ENCODE peak calls at places on chromosomes 1 and 21, in eight cellular contexts. One of them, this sample, is unnamed.

GRCh38 chr1:221834698-221835538 is 93.0 kb upstream of the DUSP10 start:
- DNase-seq in G401: no peak
- DNase-seq in stimulated activated CD4-positive, alpha-beta T cell treated with anti-CD3 and anti-CD28 coated beads, TNF-alpha, amount 100 ng/mL, for 48 hours: no peak
- DNase-seq in progenitor cell of endocrine pancreas: no peak
- DNase-seq in ACHN: no peak
- DNase-seq in adrenal gland: no peak
- DNase-seq in dermis microvascular lymphatic vessel endothelial cell: no peak
- DNase-seq in activated naive CD4-positive, alpha-beta T cell treated with Interleukin-2 at 50 U/mL for 16 hours: no peak
- DNase-seq in this sample: no peak

GRCh38 chr1:204207136-204207616 is 6.6 kb downstream of the GOLT1A start:
- DNase-seq in G401: peak
- DNase-seq in stimulated activated CD4-positive, alpha-beta T cell treated with anti-CD3 and anti-CD28 coated beads, TNF-alpha, amount 100 ng/mL, for 48 hours: peak
- DNase-seq in progenitor cell of endocrine pancreas: peak
- DNase-seq in ACHN: peak
- DNase-seq in adrenal gland: peak
- DNase-seq in dermis microvascular lymphatic vessel endothelial cell: peak
- DNase-seq in activated naive CD4-positive, alpha-beta T cell treated with Interleukin-2 at 50 U/mL for 16 hours: peak
- DNase-seq in this sample: peak

GRCh38 chr1:184509105-184509504 is 122.3 kb downstream of the C1orf21 start:
- DNase-seq in G401: no peak
- DNase-seq in stimulated activated CD4-positive, alpha-beta T cell treated with anti-CD3 and anti-CD28 coated beads, TNF-alpha, amount 100 ng/mL, for 48 hours: no peak
- DNase-seq in progenitor cell of endocrine pancreas: no peak
- DNase-seq in ACHN: no peak
- DNase-seq in adrenal gland: no peak
- DNase-seq in dermis microvascular lymphatic vessel endothelial cell: no peak
- DNase-seq in activated naive CD4-positive, alpha-beta T cell treated with Interleukin-2 at 50 U/mL for 16 hours: no peak
- DNase-seq in this sample: no peak

GRCh38 chr1:215749423-215749822 is 182.3 kb downstream of the KCTD3 start:
- DNase-seq in G401: no peak
- DNase-seq in stimulated activated CD4-positive, alpha-beta T cell treated with anti-CD3 and anti-CD28 coated beads, TNF-alpha, amount 100 ng/mL, for 48 hours: no peak
- DNase-seq in progenitor cell of endocrine pancreas: no peak
- DNase-seq in ACHN: peak
- DNase-seq in adrenal gland: no peak
- DNase-seq in dermis microvascular lymphatic vessel endothelial cell: no peak
- DNase-seq in activated naive CD4-positive, alpha-beta T cell treated with Interleukin-2 at 50 U/mL for 16 hours: no peak
- DNase-seq in this sample: no peak

GRCh38 chr1:187928288-187928687 is 1099.5 kb downstream of the PLA2G4A start:
- DNase-seq in G401: peak
- DNase-seq in stimulated activated CD4-positive, alpha-beta T cell treated with anti-CD3 and anti-CD28 coated beads, TNF-alpha, amount 100 ng/mL, for 48 hours: no peak
- DNase-seq in progenitor cell of endocrine pancreas: no peak
- DNase-seq in ACHN: peak
- DNase-seq in adrenal gland: no peak
- DNase-seq in dermis microvascular lymphatic vessel endothelial cell: peak
- DNase-seq in activated naive CD4-positive, alpha-beta T cell treated with Interleukin-2 at 50 U/mL for 16 hours: no peak
- DNase-seq in this sample: peak

GRCh38 chr1:202590119-202590518 is 120.1 kb downstream of the SYT2 start:
- DNase-seq in G401: no peak
- DNase-seq in stimulated activated CD4-positive, alpha-beta T cell treated with anti-CD3 and anti-CD28 coated beads, TNF-alpha, amount 100 ng/mL, for 48 hours: no peak
- DNase-seq in progenitor cell of endocrine pancreas: no peak
- DNase-seq in ACHN: no peak
- DNase-seq in adrenal gland: no peak
- DNase-seq in dermis microvascular lymphatic vessel endothelial cell: no peak
- DNase-seq in activated naive CD4-positive, alpha-beta T cell treated with Interleukin-2 at 50 U/mL for 16 hours: no peak
- DNase-seq in this sample: no peak

GRCh38 chr1:212944209-212944901 is 6.0 kb upstream of the VASH2 start:
- DNase-seq in G401: no peak
- DNase-seq in stimulated activated CD4-positive, alpha-beta T cell treated with anti-CD3 and anti-CD28 coated beads, TNF-alpha, amount 100 ng/mL, for 48 hours: no peak
- DNase-seq in progenitor cell of endocrine pancreas: no peak
- DNase-seq in ACHN: no peak
- DNase-seq in adrenal gland: no peak
- DNase-seq in dermis microvascular lymphatic vessel endothelial cell: no peak
- DNase-seq in activated naive CD4-positive, alpha-beta T cell treated with Interleukin-2 at 50 U/mL for 16 hours: no peak
- DNase-seq in this sample: no peak

GRCh38 chr21:34073749-34074282 is 438 bp downstream of the MRPS6 start:
- DNase-seq in G401: peak
- DNase-seq in stimulated activated CD4-positive, alpha-beta T cell treated with anti-CD3 and anti-CD28 coated beads, TNF-alpha, amount 100 ng/mL, for 48 hours: no peak
- DNase-seq in progenitor cell of endocrine pancreas: peak
- DNase-seq in ACHN: peak
- DNase-seq in adrenal gland: peak
- DNase-seq in dermis microvascular lymphatic vessel endothelial cell: peak
- DNase-seq in activated naive CD4-positive, alpha-beta T cell treated with Interleukin-2 at 50 U/mL for 16 hours: peak
- DNase-seq in this sample: peak

GRCh38 chr1:211331011-211331709 is 4.5 kb downstream of the TRAF5 start:
- DNase-seq in G401: no peak
- DNase-seq in stimulated activated CD4-positive, alpha-beta T cell treated with anti-CD3 and anti-CD28 coated beads, TNF-alpha, amount 100 ng/mL, for 48 hours: no peak
- DNase-seq in progenitor cell of endocrine pancreas: no peak
- DNase-seq in ACHN: no peak
- DNase-seq in adrenal gland: no peak
- DNase-seq in dermis microvascular lymphatic vessel endothelial cell: no peak
- DNase-seq in activated naive CD4-positive, alpha-beta T cell treated with Interleukin-2 at 50 U/mL for 16 hours: no peak
- DNase-seq in this sample: no peak

GRCh38 chr1:113793878-113794834 is 18.1 kb downstream of the RSBN1 start:
- DNase-seq in G401: no peak
- DNase-seq in stimulated activated CD4-positive, alpha-beta T cell treated with anti-CD3 and anti-CD28 coated beads, TNF-alpha, amount 100 ng/mL, for 48 hours: no peak
- DNase-seq in progenitor cell of endocrine pancreas: no peak
- DNase-seq in ACHN: peak
- DNase-seq in adrenal gland: no peak
- DNase-seq in dermis microvascular lymphatic vessel endothelial cell: no peak
- DNase-seq in activated naive CD4-positive, alpha-beta T cell treated with Interleukin-2 at 50 U/mL for 16 hours: no peak
- DNase-seq in this sample: peak

GRCh38 chr1:213693864-213694263 is 293.9 kb upstream of the PROX1 start:
- DNase-seq in G401: no peak
- DNase-seq in stimulated activated CD4-positive, alpha-beta T cell treated with anti-CD3 and anti-CD28 coated beads, TNF-alpha, amount 100 ng/mL, for 48 hours: no peak
- DNase-seq in progenitor cell of endocrine pancreas: no peak
- DNase-seq in ACHN: no peak
- DNase-seq in adrenal gland: no peak
- DNase-seq in dermis microvascular lymphatic vessel endothelial cell: no peak
- DNase-seq in activated naive CD4-positive, alpha-beta T cell treated with Interleukin-2 at 50 U/mL for 16 hours: no peak
- DNase-seq in this sample: no peak

GRCh38 chr1:22778408-22778807 is 67.8 kb downstream of the EPHB2 start:
- DNase-seq in G401: no peak
- DNase-seq in stimulated activated CD4-positive, alpha-beta T cell treated with anti-CD3 and anti-CD28 coated beads, TNF-alpha, amount 100 ng/mL, for 48 hours: no peak
- DNase-seq in progenitor cell of endocrine pancreas: no peak
- DNase-seq in ACHN: no peak
- DNase-seq in adrenal gland: no peak
- DNase-seq in dermis microvascular lymphatic vessel endothelial cell: no peak
- DNase-seq in activated naive CD4-positive, alpha-beta T cell treated with Interleukin-2 at 50 U/mL for 16 hours: no peak
- DNase-seq in this sample: no peak

GRCh38 chr1:216641669-216642460 is 81.4 kb downstream of the ESRRG start:
- DNase-seq in G401: no peak
- DNase-seq in stimulated activated CD4-positive, alpha-beta T cell treated with anti-CD3 and anti-CD28 coated beads, TNF-alpha, amount 100 ng/mL, for 48 hours: no peak
- DNase-seq in progenitor cell of endocrine pancreas: no peak
- DNase-seq in ACHN: no peak
- DNase-seq in adrenal gland: no peak
- DNase-seq in dermis microvascular lymphatic vessel endothelial cell: no peak
- DNase-seq in activated naive CD4-positive, alpha-beta T cell treated with Interleukin-2 at 50 U/mL for 16 hours: no peak
- DNase-seq in this sample: no peak

GRCh38 chr1:33001282-33001681 is 35.4 kb downstream of the AK2 start:
- DNase-seq in G401: no peak
- DNase-seq in stimulated activated CD4-positive, alpha-beta T cell treated with anti-CD3 and anti-CD28 coated beads, TNF-alpha, amount 100 ng/mL, for 48 hours: no peak
- DNase-seq in progenitor cell of endocrine pancreas: no peak
- DNase-seq in ACHN: no peak
- DNase-seq in adrenal gland: no peak
- DNase-seq in dermis microvascular lymphatic vessel endothelial cell: no peak
- DNase-seq in activated naive CD4-positive, alpha-beta T cell treated with Interleukin-2 at 50 U/mL for 16 hours: no peak
- DNase-seq in this sample: no peak

GRCh38 chr21:27513016-27513415 is 546.1 kb upstream of the ADAMTS5 start:
- DNase-seq in G401: no peak
- DNase-seq in stimulated activated CD4-positive, alpha-beta T cell treated with anti-CD3 and anti-CD28 coated beads, TNF-alpha, amount 100 ng/mL, for 48 hours: no peak
- DNase-seq in progenitor cell of endocrine pancreas: no peak
- DNase-seq in ACHN: no peak
- DNase-seq in adrenal gland: no peak
- DNase-seq in dermis microvascular lymphatic vessel endothelial cell: no peak
- DNase-seq in activated naive CD4-positive, alpha-beta T cell treated with Interleukin-2 at 50 U/mL for 16 hours: no peak
- DNase-seq in this sample: no peak

GRCh38 chr21:31612889-31613785 is 46.4 kb upstream of the SOD1 start:
- DNase-seq in G401: no peak
- DNase-seq in stimulated activated CD4-positive, alpha-beta T cell treated with anti-CD3 and anti-CD28 coated beads, TNF-alpha, amount 100 ng/mL, for 48 hours: no peak
- DNase-seq in progenitor cell of endocrine pancreas: no peak
- DNase-seq in ACHN: peak
- DNase-seq in adrenal gland: no peak
- DNase-seq in dermis microvascular lymphatic vessel endothelial cell: no peak
- DNase-seq in activated naive CD4-positive, alpha-beta T cell treated with Interleukin-2 at 50 U/mL for 16 hours: no peak
- DNase-seq in this sample: no peak

GRCh38 chr1:243348331-243348730 is 92.5 kb downstream of the SDCCAG8 start:
- DNase-seq in G401: no peak
- DNase-seq in stimulated activated CD4-positive, alpha-beta T cell treated with anti-CD3 and anti-CD28 coated beads, TNF-alpha, amount 100 ng/mL, for 48 hours: no peak
- DNase-seq in progenitor cell of endocrine pancreas: no peak
- DNase-seq in ACHN: no peak
- DNase-seq in adrenal gland: no peak
- DNase-seq in dermis microvascular lymphatic vessel endothelial cell: no peak
- DNase-seq in activated naive CD4-positive, alpha-beta T cell treated with Interleukin-2 at 50 U/mL for 16 hours: no peak
- DNase-seq in this sample: no peak

GRCh38 chr1:7410156-7410555 is 360.9 kb upstream of the VAMP3 start:
- DNase-seq in G401: no peak
- DNase-seq in stimulated activated CD4-positive, alpha-beta T cell treated with anti-CD3 and anti-CD28 coated beads, TNF-alpha, amount 100 ng/mL, for 48 hours: no peak
- DNase-seq in progenitor cell of endocrine pancreas: no peak
- DNase-seq in ACHN: no peak
- DNase-seq in adrenal gland: no peak
- DNase-seq in dermis microvascular lymphatic vessel endothelial cell: no peak
- DNase-seq in activated naive CD4-positive, alpha-beta T cell treated with Interleukin-2 at 50 U/mL for 16 hours: no peak
- DNase-seq in this sample: no peak

GRCh38 chr1:230495891-230496385 is 69.8 kb upstream of the PGBD5 start:
- DNase-seq in G401: no peak
- DNase-seq in stimulated activated CD4-positive, alpha-beta T cell treated with anti-CD3 and anti-CD28 coated beads, TNF-alpha, amount 100 ng/mL, for 48 hours: peak
- DNase-seq in progenitor cell of endocrine pancreas: no peak
- DNase-seq in ACHN: no peak
- DNase-seq in adrenal gland: no peak
- DNase-seq in dermis microvascular lymphatic vessel endothelial cell: no peak
- DNase-seq in activated naive CD4-positive, alpha-beta T cell treated with Interleukin-2 at 50 U/mL for 16 hours: peak
- DNase-seq in this sample: no peak

GRCh38 chr1:57423135-57424131 is at the start of gene DAB1:
- DNase-seq in G401: peak
- DNase-seq in stimulated activated CD4-positive, alpha-beta T cell treated with anti-CD3 and anti-CD28 coated beads, TNF-alpha, amount 100 ng/mL, for 48 hours: no peak
- DNase-seq in progenitor cell of endocrine pancreas: peak
- DNase-seq in ACHN: no peak
- DNase-seq in adrenal gland: no peak
- DNase-seq in dermis microvascular lymphatic vessel endothelial cell: no peak
- DNase-seq in activated naive CD4-positive, alpha-beta T cell treated with Interleukin-2 at 50 U/mL for 16 hours: no peak
- DNase-seq in this sample: peak

GRCh38 chr21:31911138-31911907 is 38.5 kb downstream of the HUNK start:
- DNase-seq in G401: no peak
- DNase-seq in stimulated activated CD4-positive, alpha-beta T cell treated with anti-CD3 and anti-CD28 coated beads, TNF-alpha, amount 100 ng/mL, for 48 hours: no peak
- DNase-seq in progenitor cell of endocrine pancreas: no peak
- DNase-seq in ACHN: no peak
- DNase-seq in adrenal gland: no peak
- DNase-seq in dermis microvascular lymphatic vessel endothelial cell: no peak
- DNase-seq in activated naive CD4-positive, alpha-beta T cell treated with Interleukin-2 at 50 U/mL for 16 hours: no peak
- DNase-seq in this sample: peak

GRCh38 chr1:57017201-57017600 is 51.4 kb upstream of the C8B start:
- DNase-seq in G401: no peak
- DNase-seq in stimulated activated CD4-positive, alpha-beta T cell treated with anti-CD3 and anti-CD28 coated beads, TNF-alpha, amount 100 ng/mL, for 48 hours: no peak
- DNase-seq in progenitor cell of endocrine pancreas: no peak
- DNase-seq in ACHN: no peak
- DNase-seq in adrenal gland: no peak
- DNase-seq in dermis microvascular lymphatic vessel endothelial cell: no peak
- DNase-seq in activated naive CD4-positive, alpha-beta T cell treated with Interleukin-2 at 50 U/mL for 16 hours: no peak
- DNase-seq in this sample: no peak

GRCh38 chr21:33362044-33362555 is 37.3 kb downstream of the IFNAR1 start:
- DNase-seq in G401: peak
- DNase-seq in stimulated activated CD4-positive, alpha-beta T cell treated with anti-CD3 and anti-CD28 coated beads, TNF-alpha, amount 100 ng/mL, for 48 hours: no peak
- DNase-seq in progenitor cell of endocrine pancreas: no peak
- DNase-seq in ACHN: no peak
- DNase-seq in adrenal gland: no peak
- DNase-seq in dermis microvascular lymphatic vessel endothelial cell: peak
- DNase-seq in activated naive CD4-positive, alpha-beta T cell treated with Interleukin-2 at 50 U/mL for 16 hours: peak
- DNase-seq in this sample: peak

GRCh38 chr21:44618504-44618903 is 6.6 kb downstream of the KRTAP10-8 start:
- DNase-seq in G401: no peak
- DNase-seq in stimulated activated CD4-positive, alpha-beta T cell treated with anti-CD3 and anti-CD28 coated beads, TNF-alpha, amount 100 ng/mL, for 48 hours: no peak
- DNase-seq in progenitor cell of endocrine pancreas: no peak
- DNase-seq in ACHN: no peak
- DNase-seq in adrenal gland: peak
- DNase-seq in dermis microvascular lymphatic vessel endothelial cell: peak
- DNase-seq in activated naive CD4-positive, alpha-beta T cell treated with Interleukin-2 at 50 U/mL for 16 hours: peak
- DNase-seq in this sample: no peak

GRCh38 chr21:27713159-27714109 is 746.5 kb upstream of the ADAMTS5 start:
- DNase-seq in G401: no peak
- DNase-seq in stimulated activated CD4-positive, alpha-beta T cell treated with anti-CD3 and anti-CD28 coated beads, TNF-alpha, amount 100 ng/mL, for 48 hours: no peak
- DNase-seq in progenitor cell of endocrine pancreas: no peak
- DNase-seq in ACHN: no peak
- DNase-seq in adrenal gland: no peak
- DNase-seq in dermis microvascular lymphatic vessel endothelial cell: no peak
- DNase-seq in activated naive CD4-positive, alpha-beta T cell treated with Interleukin-2 at 50 U/mL for 16 hours: no peak
- DNase-seq in this sample: no peak

GRCh38 chr1:3012511-3013291 is 8.6 kb upstream of the ACTRT2 start:
- DNase-seq in G401: no peak
- DNase-seq in stimulated activated CD4-positive, alpha-beta T cell treated with anti-CD3 and anti-CD28 coated beads, TNF-alpha, amount 100 ng/mL, for 48 hours: peak
- DNase-seq in progenitor cell of endocrine pancreas: peak
- DNase-seq in ACHN: no peak
- DNase-seq in adrenal gland: peak
- DNase-seq in dermis microvascular lymphatic vessel endothelial cell: no peak
- DNase-seq in activated naive CD4-positive, alpha-beta T cell treated with Interleukin-2 at 50 U/mL for 16 hours: peak
- DNase-seq in this sample: peak

GRCh38 chr1:212219679-212220463 is 65.3 kb upstream of the PPP2R5A start:
- DNase-seq in G401: no peak
- DNase-seq in stimulated activated CD4-positive, alpha-beta T cell treated with anti-CD3 and anti-CD28 coated beads, TNF-alpha, amount 100 ng/mL, for 48 hours: no peak
- DNase-seq in progenitor cell of endocrine pancreas: no peak
- DNase-seq in ACHN: peak
- DNase-seq in adrenal gland: no peak
- DNase-seq in dermis microvascular lymphatic vessel endothelial cell: no peak
- DNase-seq in activated naive CD4-positive, alpha-beta T cell treated with Interleukin-2 at 50 U/mL for 16 hours: no peak
- DNase-seq in this sample: peak

GRCh38 chr1:12320516-12320915 is 90.7 kb downstream of the VPS13D start:
- DNase-seq in G401: no peak
- DNase-seq in stimulated activated CD4-positive, alpha-beta T cell treated with anti-CD3 and anti-CD28 coated beads, TNF-alpha, amount 100 ng/mL, for 48 hours: no peak
- DNase-seq in progenitor cell of endocrine pancreas: no peak
- DNase-seq in ACHN: no peak
- DNase-seq in adrenal gland: no peak
- DNase-seq in dermis microvascular lymphatic vessel endothelial cell: no peak
- DNase-seq in activated naive CD4-positive, alpha-beta T cell treated with Interleukin-2 at 50 U/mL for 16 hours: no peak
- DNase-seq in this sample: no peak

GRCh38 chr21:36141513-36141925 is 6.6 kb downstream of the CBR3 start:
- DNase-seq in G401: peak
- DNase-seq in stimulated activated CD4-positive, alpha-beta T cell treated with anti-CD3 and anti-CD28 coated beads, TNF-alpha, amount 100 ng/mL, for 48 hours: peak
- DNase-seq in progenitor cell of endocrine pancreas: peak
- DNase-seq in ACHN: peak
- DNase-seq in adrenal gland: peak
- DNase-seq in dermis microvascular lymphatic vessel endothelial cell: peak
- DNase-seq in activated naive CD4-positive, alpha-beta T cell treated with Interleukin-2 at 50 U/mL for 16 hours: peak
- DNase-seq in this sample: peak

GRCh38 chr1:201356701-201357100 is 20.8 kb downstream of the TNNT2 start:
- DNase-seq in G401: no peak
- DNase-seq in stimulated activated CD4-positive, alpha-beta T cell treated with anti-CD3 and anti-CD28 coated beads, TNF-alpha, amount 100 ng/mL, for 48 hours: no peak
- DNase-seq in progenitor cell of endocrine pancreas: no peak
- DNase-seq in ACHN: no peak
- DNase-seq in adrenal gland: no peak
- DNase-seq in dermis microvascular lymphatic vessel endothelial cell: no peak
- DNase-seq in activated naive CD4-positive, alpha-beta T cell treated with Interleukin-2 at 50 U/mL for 16 hours: no peak
- DNase-seq in this sample: no peak

GRCh38 chr1:98565951-98566350 is 95.6 kb upstream of the SNX7 start:
- DNase-seq in G401: no peak
- DNase-seq in stimulated activated CD4-positive, alpha-beta T cell treated with anti-CD3 and anti-CD28 coated beads, TNF-alpha, amount 100 ng/mL, for 48 hours: no peak
- DNase-seq in progenitor cell of endocrine pancreas: no peak
- DNase-seq in ACHN: no peak
- DNase-seq in adrenal gland: no peak
- DNase-seq in dermis microvascular lymphatic vessel endothelial cell: no peak
- DNase-seq in activated naive CD4-positive, alpha-beta T cell treated with Interleukin-2 at 50 U/mL for 16 hours: no peak
- DNase-seq in this sample: no peak

GRCh38 chr1:206612129-206612876 is at the start of gene EIF2D:
- DNase-seq in G401: peak
- DNase-seq in stimulated activated CD4-positive, alpha-beta T cell treated with anti-CD3 and anti-CD28 coated beads, TNF-alpha, amount 100 ng/mL, for 48 hours: peak
- DNase-seq in progenitor cell of endocrine pancreas: peak
- DNase-seq in ACHN: peak
- DNase-seq in adrenal gland: peak
- DNase-seq in dermis microvascular lymphatic vessel endothelial cell: peak
- DNase-seq in activated naive CD4-positive, alpha-beta T cell treated with Interleukin-2 at 50 U/mL for 16 hours: peak
- DNase-seq in this sample: peak

GRCh38 chr21:44418876-44419230 is 36.5 kb upstream of the LRRC3 start:
- DNase-seq in G401: no peak
- DNase-seq in stimulated activated CD4-positive, alpha-beta T cell treated with anti-CD3 and anti-CD28 coated beads, TNF-alpha, amount 100 ng/mL, for 48 hours: no peak
- DNase-seq in progenitor cell of endocrine pancreas: no peak
- DNase-seq in ACHN: no peak
- DNase-seq in adrenal gland: no peak
- DNase-seq in dermis microvascular lymphatic vessel endothelial cell: no peak
- DNase-seq in activated naive CD4-positive, alpha-beta T cell treated with Interleukin-2 at 50 U/mL for 16 hours: no peak
- DNase-seq in this sample: no peak

GRCh38 chr1:97047412-97047793 is 325.8 kb downstream of the PTBP2 start:
- DNase-seq in G401: no peak
- DNase-seq in stimulated activated CD4-positive, alpha-beta T cell treated with anti-CD3 and anti-CD28 coated beads, TNF-alpha, amount 100 ng/mL, for 48 hours: no peak
- DNase-seq in progenitor cell of endocrine pancreas: no peak
- DNase-seq in ACHN: no peak
- DNase-seq in adrenal gland: no peak
- DNase-seq in dermis microvascular lymphatic vessel endothelial cell: no peak
- DNase-seq in activated naive CD4-positive, alpha-beta T cell treated with Interleukin-2 at 50 U/mL for 16 hours: no peak
- DNase-seq in this sample: no peak